ENCODE peak calls at places on chromosomes 16 and 17, in eight cellular contexts. Y is IMR-90, E is neural progenitor cell, V is MM.1S, O is neuronal stem cell, T is PC-3, K is endodermal cell, I is endothelial cell of umbilical vein. U is an unnamed sample.
A peak's percentile ranks its signal among the peaks of the same experiment; 100 is the strongest.

GRCh38 chr16:70159355-70160348 is 13.9 kb upstream of the CLEC18C start:
- DNase-seq in O (no peak), Y (peak; percentile 58), V (no peak), T (no peak), I (peak; percentile 2), E (no peak), K (no peak), U (no peak)

GRCh38 chr17:66829386-66829864 is 5.5 kb upstream of the CACNG5 start:
- DNase-seq in O (peak; percentile 70), E (peak; percentile 87), V (no peak), Y (peak; percentile 73), I (peak; percentile 70), T (peak; percentile 77), K (peak; percentile 94), U (peak; percentile 23)

GRCh38 chr17:1110844-1111598 is 68.8 kb downstream of the ABR start:
- DNase-seq in O (no peak), V (no peak), I (peak; percentile 92), K (peak; percentile 88), E (no peak), T (peak; percentile 87), Y (peak; percentile 91), U (peak; percentile 83)

GRCh38 chr17:76714822-76715461 is 4.2 kb upstream of the MXRA7 start:
- DNase-seq in I (peak; percentile 57), K (peak; percentile 93), O (no peak), T (peak; percentile 87), Y (peak; percentile 59), V (peak; percentile 81), E (peak; percentile 72), U (peak; percentile 83)

GRCh38 chr16:4882261-4882632 is 35.0 kb downstream of the UBN1 start:
- DNase-seq in I (peak; percentile 21), K (no peak), T (peak; percentile 39), E (no peak), O (no peak), Y (peak; percentile 58), V (no peak), U (no peak)

GRCh38 chr16:48910214-48910613 is 300.2 kb upstream of the N4BP1 start:
- DNase-seq in T (no peak), V (no peak), Y (no peak), K (no peak), O (no peak), E (no peak), I (no peak), U (no peak)

GRCh38 chr17:58970966-58971575 is 135.6 kb downstream of the TRIM37 start:
- DNase-seq in Y (peak; percentile 36), K (no peak), I (no peak), O (no peak), T (no peak), E (no peak), V (no peak), U (no peak)

GRCh38 chr17:608911-609882 is 105.4 kb downstream of the VPS53 start:
- DNase-seq in O (no peak), K (no peak), Y (peak; percentile 69), I (no peak), T (no peak), E (no peak), V (no peak), U (no peak)

GRCh38 chr16:51243836-51244483 is 92.9 kb upstream of the SALL1 start:
- DNase-seq in I (no peak), K (no peak), O (no peak), T (no peak), E (no peak), Y (peak; percentile 16), V (no peak), U (peak; percentile 34)

GRCh38 chr17:32494621-32495346 is 8.0 kb downstream of the CDK5R1 start:
- DNase-seq in Y (no peak), K (no peak), E (no peak), V (no peak), O (no peak), I (no peak), T (no peak), U (no peak)

GRCh38 chr17:20189322-20189721 is 180.2 kb downstream of the SPECC1 start:
- DNase-seq in E (peak; percentile 47), I (no peak), Y (peak; percentile 68), V (no peak), O (peak; percentile 20), T (peak; percentile 67), K (peak; percentile 81), U (no peak)

GRCh38 chr16:10181196-10182162 is 749 bp downstream of the GRIN2A start:
- DNase-seq in Y (peak; percentile 11), O (peak; percentile 80), T (peak; percentile 59), V (peak; percentile 61), K (peak; percentile 95), I (peak; percentile 35), E (peak; percentile 89), U (peak; percentile 27)

GRCh38 chr17:27762527-27763305 is 37.6 kb downstream of the NOS2 start:
- DNase-seq in T (peak; percentile 28), E (peak; percentile 65), I (peak; percentile 10), O (peak; percentile 31), V (peak; percentile 35), K (peak; percentile 92), Y (peak; percentile 37), U (peak; percentile 28)

GRCh38 chr17:31250229-31250628 is 46.8 kb downstream of the OMG start:
- DNase-seq in I (peak; percentile 20), E (no peak), K (no peak), O (no peak), Y (no peak), T (no peak), V (peak; percentile 74), U (no peak)

GRCh38 chr17:17029938-17030337 is 12.3 kb upstream of the MPRIP start:
- DNase-seq in V (no peak), I (no peak), O (no peak), K (peak; percentile 65), T (no peak), Y (no peak), E (peak; percentile 6), U (no peak)

GRCh38 chr17:17027442-17028058 is 14.7 kb upstream of the MPRIP start:
- DNase-seq in Y (no peak), I (no peak), V (no peak), T (peak; percentile 44), E (no peak), O (no peak), K (no peak), U (no peak)

GRCh38 chr17:17030515-17031211 is 11.6 kb upstream of the MPRIP start:
- DNase-seq in E (no peak), K (peak; percentile 74), I (no peak), O (no peak), Y (no peak), V (no peak), T (no peak), U (no peak)

GRCh38 chr17:17028059-17028877 is 14.0 kb upstream of the MPRIP start:
- DNase-seq in T (peak; percentile 100), E (peak; percentile 89), V (no peak), K (peak; percentile 96), O (peak; percentile 41), I (no peak), Y (peak; percentile 35), U (peak; percentile 95)

DNA sequence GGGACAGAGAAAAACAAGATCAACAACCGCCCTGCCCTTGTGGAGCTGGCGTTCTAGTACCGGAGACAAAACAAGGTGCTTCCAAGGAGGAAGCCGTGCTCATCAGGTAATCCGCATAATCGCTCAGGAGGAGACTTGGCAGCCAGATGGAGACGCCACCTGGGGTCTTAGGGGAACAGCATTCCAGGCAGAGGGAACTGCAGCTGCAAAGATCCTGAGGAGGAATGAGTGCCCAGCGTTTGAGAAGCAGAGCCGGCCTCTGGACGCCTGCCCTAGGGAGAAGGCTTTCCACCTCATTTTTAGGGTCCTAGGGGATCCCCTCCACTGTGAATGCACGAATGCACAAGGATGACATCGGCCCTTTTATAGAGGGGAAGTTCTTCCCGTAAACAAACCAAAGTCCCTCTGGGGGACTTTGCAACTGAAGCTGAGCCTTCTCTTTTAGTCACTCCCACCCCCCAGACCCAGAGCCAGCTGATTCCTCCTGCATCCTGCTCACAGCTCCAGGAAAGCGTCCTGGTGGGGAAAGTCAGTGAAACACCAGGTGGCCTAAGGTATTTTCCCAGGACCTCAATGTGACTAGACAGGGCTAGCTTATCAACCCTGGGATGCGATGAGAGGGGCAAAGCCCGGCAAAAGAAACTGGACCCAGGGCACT is 13.2 kb upstream of the MPRIP start:
- DNase-seq in K (peak; percentile 92), O (no peak), E (peak; percentile 10), T (no peak), V (no peak), I (no peak), Y (no peak), U (no peak)
- H3K9ac ChIP-seq in K (peak overlapping the region; percentile 15), O (no peak overlapping the region), E (no peak overlapping the region), T (peak overlapping the region; percentile 84), V (no peak overlapping the region), I (no peak overlapping the region), Y (no peak overlapping the region), U (no peak overlapping the region)

GRCh38 chr16:964696-965395 is 5.9 kb downstream of the LMF1 start:
- DNase-seq in E (no peak), Y (no peak), O (no peak), I (no peak), T (peak; percentile 69), V (no peak), K (no peak), U (peak; percentile 56)
- H3K4me3 ChIP-seq in E (no peak overlapping the region), Y (no peak overlapping the region), O (no peak overlapping the region), I (no peak overlapping the region), T (peak overlapping the region; percentile 69), V (peak overlapping the region; percentile 12), K (no peak overlapping the region), U (peak overlapping the region; percentile 33)

GRCh38 chr17:80452173-80452915 is 24.1 kb downstream of the NPTX1 start:
- DNase-seq in Y (no peak), K (no peak), E (no peak), I (no peak), T (no peak), O (no peak), V (no peak), U (no peak)
- H3K9ac ChIP-seq in Y (no peak overlapping the region), K (no peak overlapping the region), E (no peak overlapping the region), I (no peak overlapping the region), T (no peak overlapping the region), O (peak overlapping the region; percentile 15), V (no peak overlapping the region), U (no peak overlapping the region)

GRCh38 chr16:1412847-1413246 is 1.7 kb downstream of the UNKL start:
- DNase-seq in I (no peak), E (no peak), K (no peak), T (no peak), V (no peak), Y (no peak), O (no peak), U (no peak)

GRCh38 chr16:1403036-1403435 is 11.5 kb downstream of the UNKL start:
- DNase-seq in V (no peak), Y (no peak), T (no peak), I (no peak), E (no peak), O (no peak), K (no peak), U (no peak)

GRCh38 chr16:1408171-1408837 is 6.2 kb downstream of the UNKL start:
- DNase-seq in V (peak; percentile 78), O (peak; percentile 93), T (peak; percentile 78), K (peak; percentile 96), Y (peak; percentile 81), E (peak; percentile 97), I (peak; percentile 92), U (peak; percentile 98)

GRCh38 chr16:1403733-1404132 is 10.8 kb downstream of the UNKL start:
- DNase-seq in E (no peak), V (no peak), K (no peak), I (no peak), O (no peak), T (no peak), Y (no peak), U (no peak)

DNA sequence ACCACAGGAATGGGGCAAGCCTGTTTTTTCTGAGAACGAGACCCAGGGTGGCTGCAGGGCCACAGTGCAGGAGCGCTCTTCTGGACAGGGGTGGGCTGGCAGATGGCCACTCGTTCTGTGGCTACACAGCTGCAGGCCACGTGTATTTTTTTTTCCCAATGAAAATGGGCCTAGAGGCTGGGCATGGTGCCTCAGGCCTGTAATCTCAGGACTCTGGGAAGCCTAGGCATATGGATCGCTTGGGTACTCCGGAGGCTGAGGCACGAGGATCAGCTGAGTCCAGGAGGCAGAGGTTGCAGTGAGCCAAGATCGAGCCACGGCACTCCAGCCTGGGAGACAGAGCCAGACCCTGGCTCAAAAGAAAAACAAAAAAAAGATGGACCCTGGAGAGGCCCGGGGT is 6.8 kb downstream of the UNKL start:
- DNase-seq in E (no peak), Y (peak; percentile 13), V (no peak), O (no peak), T (no peak), K (no peak), I (no peak), U (no peak)
- H3K4me3 ChIP-seq in E (peak overlapping the region; percentile 72), Y (peak overlapping the region; percentile 7), V (no peak overlapping the region), O (peak overlapping the region; percentile 46), T (peak overlapping the region; percentile 78), K (no peak overlapping the region), I (no peak overlapping the region), U (peak overlapping the region; percentile 40)